ENCODE peak calls at places on chromosomes 7 and 10, in seven cellular contexts. T, J, N, E, U, Z and A are unnamed samples.

GRCh38 chr10:76306859-76307258 is 875.4 kb downstream of the LRMDA start:
- DNase-seq in T (no peak), J (peak; percentile 79), N (peak; percentile 49), E (no peak), U (no peak), Z (no peak), A (no peak)

GRCh38 chr7:70408477-70408876 is 723.5 kb upstream of the GALNT17 start:
- DNase-seq in T (no peak), J (no peak), N (no peak), E (no peak), U (no peak), Z (no peak), A (no peak)

GRCh38 chr7:109094-109493 is 83.3 kb upstream of the FAM20C start:
- DNase-seq in T (no peak), J (no peak), N (no peak), E (no peak), U (no peak), Z (no peak), A (peak; percentile 67)

GRCh38 chr10:126207313-126207771 is 180.9 kb downstream of the ADAM12 start:
- DNase-seq in T (no peak), J (no peak), N (peak; percentile 49), E (no peak), U (no peak), Z (no peak), A (no peak)

GRCh38 chr10:114623661-114624294 is 34.3 kb downstream of the ABLIM1 start:
- DNase-seq in T (no peak), J (peak; percentile 70), N (peak; percentile 83), E (peak; percentile 66), U (no peak), Z (no peak), A (no peak)

GRCh38 chr10:1069680-1070079 is 13.5 kb downstream of the WDR37 start:
- DNase-seq in T (no peak), J (no peak), N (no peak), E (no peak), U (no peak), Z (no peak), A (no peak)

GRCh38 chr10:104498345-104498955 is 142.6 kb upstream of the SORCS3 start:
- DNase-seq in T (no peak), J (no peak), N (no peak), E (no peak), U (no peak), Z (no peak), A (no peak)

GRCh38 chr10:33743429-33743857 is 409.0 kb upstream of the NRP1 start:
- DNase-seq in T (peak; percentile 28), J (no peak), N (no peak), E (no peak), U (no peak), Z (no peak), A (no peak)

GRCh38 chr10:132875435-132875834 is 66.9 kb downstream of the CFAP46 start:
- DNase-seq in T (no peak), J (no peak), N (no peak), E (no peak), U (no peak), Z (no peak), A (no peak)

GRCh38 chr10:44725404-44725803 is 185.7 kb upstream of the TMEM72 start:
- DNase-seq in T (no peak), J (peak; percentile 25), N (peak; percentile 34), E (no peak), U (no peak), Z (no peak), A (no peak)

GRCh38 chr7:2530076-2530967 is 10.7 kb downstream of the LFNG start:
- DNase-seq in T (no peak), J (no peak), N (no peak), E (no peak), U (no peak), Z (peak; percentile 78), A (no peak)

GRCh38 chr7:33968591-33968990 is 63.3 kb downstream of the BMPER start:
- DNase-seq in T (no peak), J (no peak), N (no peak), E (no peak), U (no peak), Z (no peak), A (no peak)

GRCh38 chr7:26696161-26696560 is 168.2 kb downstream of the SKAP2 start:
- DNase-seq in T (no peak), J (no peak), N (no peak), E (no peak), U (no peak), Z (no peak), A (no peak)

GRCh38 chr7:135162382-135163001 is 8.0 kb downstream of the CYREN start:
- DNase-seq in T (no peak), J (no peak), N (no peak), E (no peak), U (no peak), Z (no peak), A (no peak)

GRCh38 chr10:61404771-61405170 is 48.4 kb downstream of the TMEM26 start:
- DNase-seq in T (no peak), J (peak; percentile 29), N (peak; percentile 73), E (no peak), U (no peak), Z (no peak), A (no peak)

GRCh38 chr10:114215033-114215432 is 24.0 kb upstream of the VWA2 start:
- DNase-seq in T (no peak), J (no peak), N (no peak), E (no peak), U (no peak), Z (no peak), A (no peak)

GRCh38 chr10:6053816-6054581 is 8.2 kb downstream of the IL2RA start:
- DNase-seq in T (peak; percentile 68), J (no peak), N (no peak), E (no peak), U (no peak), Z (peak; percentile 77), A (peak; percentile 74)

GRCh38 chr7:147775564-147775963 is 815.0 kb upstream of the C7orf33 start:
- DNase-seq in T (no peak), J (no peak), N (peak; percentile 15), E (no peak), U (no peak), Z (no peak), A (no peak)

GRCh38 chr10:133274751-133275682 is 1.7 kb downstream of the ADAM8 start:
- DNase-seq in T (peak; percentile 53), J (no peak), N (no peak), E (no peak), U (no peak), Z (peak; percentile 67), A (no peak)

GRCh38 chr7:140898794-140899548 is 25.8 kb downstream of the BRAF start:
- DNase-seq in T (no peak), J (peak; percentile 3), N (no peak), E (no peak), U (no peak), Z (no peak), A (no peak)

GRCh38 chr10:34758447-34758996 is 56.6 kb downstream of the PARD3 start:
- DNase-seq in T (no peak), J (peak; percentile 44), N (peak; percentile 81), E (peak; percentile 89), U (peak; percentile 74), Z (no peak), A (no peak)

GRCh38 chr10:86135191-86135590 is 231.4 kb downstream of the GRID1 start:
- DNase-seq in T (no peak), J (no peak), N (no peak), E (no peak), U (no peak), Z (no peak), A (no peak)

GRCh38 chr7:151133986-151134742 is 33.3 kb downstream of the GBX1 start:
- DNase-seq in T (no peak), J (no peak), N (no peak), E (no peak), U (no peak), Z (peak; percentile 37), A (no peak)

GRCh38 chr10:112895292-112895691 is 54.8 kb upstream of the TCF7L2 start:
- DNase-seq in T (no peak), J (no peak), N (no peak), E (no peak), U (no peak), Z (no peak), A (no peak)

GRCh38 chr10:112896722-112897121 is 53.3 kb upstream of the TCF7L2 start:
- DNase-seq in T (no peak), J (no peak), N (no peak), E (no peak), U (no peak), Z (no peak), A (no peak)

GRCh38 chr10:112896273-112896672 is 53.8 kb upstream of the TCF7L2 start:
- DNase-seq in T (no peak), J (peak; percentile 38), N (no peak), E (no peak), U (no peak), Z (no peak), A (no peak)

GRCh38 chr10:112899396-112900065 is 50.5 kb upstream of the TCF7L2 start:
- DNase-seq in T (no peak), J (no peak), N (no peak), E (no peak), U (no peak), Z (no peak), A (no peak)

GRCh38 chr10:112898540-112899395 is 51.3 kb upstream of the TCF7L2 start:
- DNase-seq in T (peak; percentile 66), J (peak; percentile 73), N (peak; percentile 77), E (peak; percentile 81), U (no peak), Z (no peak), A (no peak)
- H3K4me3 ChIP-seq in T (peak overlapping the region; percentile 22), J (peak overlapping the region; percentile 10), N (no peak overlapping the region), E (peak overlapping the region; percentile 33), U (no peak overlapping the region), Z (peak overlapping the region; percentile 4), A (peak overlapping the region; percentile 44)

GRCh38 chr10:60311821-60312220 is 77.9 kb downstream of the ANK3 start:
- DNase-seq in T (no peak), J (no peak), N (no peak), E (no peak), U (no peak), Z (no peak), A (no peak)
- H3K27ac ChIP-seq in T (no peak overlapping the region), J (peak overlapping the region; percentile 92), N (no peak overlapping the region), E (no peak overlapping the region), U (no peak overlapping the region), Z (no peak overlapping the region), A (no peak overlapping the region)

DNA sequence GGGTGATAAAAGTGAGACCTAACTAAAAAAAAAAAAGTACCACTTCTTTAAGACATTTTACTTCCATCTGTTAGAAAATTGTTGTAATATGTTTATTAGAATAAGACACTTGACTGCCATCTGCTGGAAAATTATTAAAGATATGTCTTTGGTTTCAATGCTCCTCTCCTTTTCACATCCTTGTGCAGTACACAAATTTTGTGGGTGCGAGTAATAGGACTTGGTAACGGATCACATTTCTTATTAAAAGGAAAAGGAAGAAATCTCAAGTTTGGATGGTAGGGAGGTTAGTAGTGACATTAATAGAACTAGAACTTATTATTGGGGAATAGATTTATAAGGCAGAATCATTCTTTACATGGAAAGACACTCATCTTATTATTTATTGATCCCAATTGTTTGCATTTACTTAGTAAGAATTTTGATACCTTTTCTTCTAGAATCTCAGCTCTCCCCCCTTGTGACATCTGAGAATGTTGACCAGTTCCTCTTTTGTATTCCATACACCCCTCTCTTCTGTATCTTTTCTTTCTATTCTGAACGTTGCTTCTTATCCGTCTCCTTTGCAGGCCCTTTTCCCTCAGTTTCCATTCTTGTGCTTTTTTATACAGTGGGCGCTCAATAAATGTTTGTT is 43.0 kb upstream of the RPA3 start:
- DNase-seq in T (no peak), J (peak; percentile 63), N (peak; percentile 83), E (peak; percentile 12), U (peak; percentile 58), Z (no peak), A (no peak)
- TF ChIP-seq CTCF in T (no peak), J (peak; percentile 25), N (peak; percentile 32), E (peak; percentile 62), U (peak; percentile 59), Z (peak; percentile 43), A (no peak)

GRCh38 chr7:23205861-23206510 is 24.1 kb downstream of the NUP42 start:
- DNase-seq in T (no peak), J (peak; percentile 61), N (no peak), E (no peak), U (no peak), Z (peak; percentile 51), A (no peak)
- H3K4me3 ChIP-seq in T (peak overlapping the region; percentile 30), J (no peak overlapping the region), N (no peak overlapping the region), E (no peak overlapping the region), U (no peak overlapping the region), Z (peak overlapping the region; percentile 34), A (peak overlapping the region; percentile 57)